ENCODE peak calls at places on chromosome 19, in four cellular contexts. E is stimulated activated CD8-positive, alpha-beta memory T cell treated with anti-CD3 and anti-CD28 coated beads, Interleukin-2, amount 100 ng/mL, for 1 hour; A is stimulated activated CD4-positive, alpha-beta T cell treated with anti-CD3 and anti-CD28 coated beads, Interleukin-12 subunit alpha, Interleukin-12 subunit beta, amount 100 ng/mL, for 48 hours; N is left ventricle myocardium superior. G is an unnamed sample.

GRCh38 chr19:41137056-41137455 is 22.8 kb downstream of the CYP2F1 start:
- DNase-seq in N (no peak), E (no peak), A (no peak), G (no peak)

GRCh38 chr19:45717983-45718650 is 12.6 kb downstream of the FBXO46 start:
- DNase-seq in E (no peak), N (peak), A (no peak), G (no peak)

GRCh38 chr19:5152767-5153532 is 184.0 kb downstream of the KDM4B start:
- DNase-seq in N (no peak), A (no peak), E (no peak), G (no peak)

GRCh38 chr19:46896076-46896794 is 35.4 kb downstream of the ARHGAP35 start:
- DNase-seq in N (no peak), A (no peak), E (no peak), G (no peak)

GRCh38 chr19:8251025-8251472 is 41.9 kb downstream of the CERS4 start:
- DNase-seq in E (no peak), A (no peak), N (peak), G (peak)

GRCh38 chr19:27742041-27742440 is 1470.9 kb downstream of the UQCRFS1 start:
- DNase-seq in E (no peak), N (no peak), A (no peak), G (peak)

GRCh38 chr19:4043410-4043809 is 23.3 kb downstream of the ZBTB7A start:
- DNase-seq in N (no peak), A (no peak), E (no peak), G (no peak)

GRCh38 chr19:3041302-3041701 is 12.2 kb upstream of the TLE2 start:
- DNase-seq in A (no peak), N (no peak), E (no peak), G (no peak)

GRCh38 chr19:1247747-1248453 is 483 bp upstream of the MIDN start:
- DNase-seq in E (no peak), N (peak), A (no peak), G (no peak)

GRCh38 chr19:32692727-32693061 is 1.1 kb downstream of the NUDT19 start:
- DNase-seq in A (no peak), E (no peak), N (no peak), G (no peak)

GRCh38 chr19:58021541-58022282 is 12.1 kb upstream of the ZSCAN1 start:
- DNase-seq in N (no peak), E (no peak), A (no peak), G (peak)

GRCh38 chr19:39156230-39156890 is 30.8 kb downstream of the PAK4 start:
- DNase-seq in N (no peak), E (no peak), A (no peak), G (peak)

GRCh38 chr19:5330307-5330720 is 10.3 kb downstream of the PTPRS start:
- DNase-seq in N (no peak), A (no peak), E (no peak), G (no peak)

GRCh38 chr19:49570997-49571676 is 9.2 kb downstream of the NOSIP start:
- DNase-seq in E (no peak), A (no peak), N (no peak), G (no peak)

GRCh38 chr19:54275951-54276350 is 5.0 kb downstream of the LILRB2 start:
- DNase-seq in E (no peak), N (no peak), A (no peak), G (no peak)

GRCh38 chr19:51366999-51367564 is 894 bp upstream of the ETFB start:
- DNase-seq in N (peak), E (no peak), A (no peak), G (no peak)

GRCh38 chr19:13150919-13151604 is 851 bp downstream of the IER2 start:
- DNase-seq in E (no peak), A (no peak), N (peak), G (no peak)

GRCh38 chr19:10292206-10292788 is 2.5 kb downstream of the ICAM5 start:
- DNase-seq in E (peak), N (peak), A (peak), G (peak)

GRCh38 chr19:52637718-52638585 is at the start of gene ZNF83:
- DNase-seq in N (peak), E (peak), A (peak), G (peak)

GRCh38 chr19:5914946-5915781 is 1.1 kb downstream of the CAPS start:
- DNase-seq in A (no peak), N (no peak), E (no peak), G (no peak)

GRCh38 chr19:867855-868457 is 8.5 kb downstream of the CFD start:
- DNase-seq in N (peak), E (no peak), A (no peak), G (no peak)

G was measured in mammary epithelial cell.